ENCODE peak calls at places on chromosomes 6 and 20, in five cellular contexts. G is CD8-positive, alpha-beta T cell; I is testis; R is pancreas; X is PC-9. M is an unnamed sample.

GRCh38 chr6:7216941-7217621 is 95.9 kb downstream of the SSR1 start:
- DNase-seq in X (peak; percentile 85), G (no peak), I (no peak), R (no peak), M (peak; percentile 49)

GRCh38 chr6:27812078-27812804 is 100.0 kb downstream of the OR2B2 start:
- DNase-seq in I (no peak), R (no peak), X (no peak), G (no peak), M (no peak)

GRCh38 chr20:52895662-52896061 is 76.5 kb upstream of the TSHZ2 start:
- DNase-seq in G (no peak), R (no peak), I (no peak), X (no peak), M (no peak)

GRCh38 chr6:151240861-151241642 is 1.3 kb downstream of the AKAP12 start:
- DNase-seq in I (peak; percentile 41), G (no peak), X (peak; percentile 48), R (peak; percentile 40), M (peak; percentile 54)

GRCh38 chr20:39885975-39886649 is 802.9 kb downstream of the MAFB start:
- DNase-seq in X (peak; percentile 64), R (peak; percentile 30), G (no peak), I (peak; percentile 89), M (peak; percentile 71)

GRCh38 chr6:160355001-160355400 is 6.8 kb downstream of the SLC22A3 start:
- DNase-seq in X (peak; percentile 67), R (no peak), I (no peak), G (no peak), M (no peak)

GRCh38 chr6:118894425-118895240 is 681 bp downstream of the ASF1A start:
- DNase-seq in R (peak; percentile 64), I (peak; percentile 69), X (peak; percentile 55), G (peak; percentile 70), M (peak; percentile 87)

GRCh38 chr6:130425532-130425931 is 59.7 kb downstream of the TMEM200A start:
- DNase-seq in X (no peak), G (no peak), R (no peak), I (no peak), M (no peak)

GRCh38 chr6:62246087-62246486 is 39.9 kb downstream of the KHDRBS2 start:
- DNase-seq in R (no peak), I (no peak), G (no peak), X (no peak), M (no peak)

GRCh38 chr6:167676666-167677421 is 149.9 kb upstream of the AFDN start:
- DNase-seq in G (no peak), R (no peak), I (peak; percentile 73), X (no peak), M (peak; percentile 62)

GRCh38 chr6:49551126-49551865 is 828 bp downstream of the C6orf141 start:
- DNase-seq in G (no peak), X (no peak), R (peak; percentile 22), I (peak; percentile 47), M (no peak)

DNA sequence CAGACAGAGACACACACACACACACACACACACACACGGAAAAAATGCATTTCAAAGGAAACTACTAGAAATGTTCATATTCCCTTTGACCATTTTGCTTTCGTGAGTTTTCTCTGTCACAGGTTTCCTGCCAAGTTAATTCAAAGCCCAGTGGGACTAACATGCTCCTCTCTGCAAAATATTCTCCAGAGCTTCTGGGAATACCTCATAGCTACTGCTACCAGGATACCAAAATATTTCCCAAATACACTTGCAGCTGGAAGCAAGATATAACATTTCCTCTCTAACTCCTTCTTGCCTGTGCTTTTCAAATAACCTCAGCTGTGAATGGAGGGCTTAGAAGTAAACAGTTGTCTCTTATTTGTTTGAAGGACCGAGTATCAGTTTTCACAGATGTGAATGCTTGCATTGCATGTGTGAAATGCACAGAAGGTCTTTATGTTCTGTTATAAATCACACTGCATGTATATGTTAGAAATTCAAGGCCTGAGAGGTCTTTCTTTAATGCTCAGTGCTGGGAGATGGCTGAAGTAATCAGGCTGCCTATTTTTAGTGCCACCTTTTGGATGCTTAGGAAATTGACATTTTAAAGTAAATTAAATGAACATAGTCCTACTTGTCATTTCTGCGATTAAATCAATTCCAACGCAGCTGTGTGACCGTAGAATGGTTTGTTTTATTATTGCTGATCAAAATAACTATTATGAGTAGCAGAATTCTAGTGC is 8.7 kb upstream of the FAM209A start:
- DNase-seq in X (no peak), R (no peak), I (no peak), G (no peak), M (no peak)
- TF ChIP-seq CTCF in X (no peak), R (no peak), I (peak; percentile 28), G (peak; percentile 31), M (peak; percentile 34)

DNA sequence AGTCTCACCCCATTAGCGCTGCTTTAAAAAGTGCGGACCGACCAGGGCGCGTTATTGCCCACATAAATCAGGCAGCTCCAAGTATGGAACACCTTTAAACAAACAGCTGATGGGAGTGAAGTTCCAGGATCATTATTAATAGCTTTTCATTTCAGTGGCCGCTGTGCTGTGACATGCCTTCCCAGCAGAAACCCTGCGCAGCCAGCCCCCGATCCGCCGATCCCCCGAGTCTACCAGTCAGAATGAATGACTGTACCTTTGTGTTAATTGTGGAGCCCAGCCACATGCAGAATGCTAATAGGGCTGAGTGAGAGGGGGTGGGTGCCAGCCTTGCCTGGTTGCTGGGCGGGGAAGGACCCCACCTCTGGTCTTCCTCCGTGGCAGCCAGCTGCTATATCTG is 21.9 kb downstream of the CDH22 start:
- DNase-seq in I (no peak), G (no peak), R (no peak), X (no peak), M (no peak)
- H3K27me3 ChIP-seq in I (no peaks in the 10 kb centered on the region), G (no peaks in the 10 kb centered on the region), R (no peaks in the 10 kb centered on the region), X (peaks cover 99% of the 10 kb centered on the region), M (peaks cover 60% of the 10 kb centered on the region)

GRCh38 chr6:10424005-10424404 is 9.1 kb upstream of the TFAP2A start:
- DNase-seq in R (no peak), I (no peak), X (no peak), G (no peak), M (no peak)
- TF ChIP-seq CTCF in R (no peak), I (no peak), X (no peak), G (no peak), M (no peak)

GRCh38 chr6:148272084-148272483 is 70.6 kb upstream of the SASH1 start:
- DNase-seq in I (no peak), X (no peak), R (no peak), G (no peak), M (no peak)

GRCh38 chr6:148274809-148275208 is 67.8 kb upstream of the SASH1 start:
- DNase-seq in G (no peak), R (no peak), X (no peak), I (no peak), M (no peak)

GRCh38 chr6:148273962-148274752 is 68.5 kb upstream of the SASH1 start:
- DNase-seq in R (no peak), G (no peak), X (no peak), I (no peak), M (no peak)

GRCh38 chr6:148269386-148269785 is 73.3 kb upstream of the SASH1 start:
- DNase-seq in X (no peak), I (no peak), R (no peak), G (no peak), M (no peak)

DNA sequence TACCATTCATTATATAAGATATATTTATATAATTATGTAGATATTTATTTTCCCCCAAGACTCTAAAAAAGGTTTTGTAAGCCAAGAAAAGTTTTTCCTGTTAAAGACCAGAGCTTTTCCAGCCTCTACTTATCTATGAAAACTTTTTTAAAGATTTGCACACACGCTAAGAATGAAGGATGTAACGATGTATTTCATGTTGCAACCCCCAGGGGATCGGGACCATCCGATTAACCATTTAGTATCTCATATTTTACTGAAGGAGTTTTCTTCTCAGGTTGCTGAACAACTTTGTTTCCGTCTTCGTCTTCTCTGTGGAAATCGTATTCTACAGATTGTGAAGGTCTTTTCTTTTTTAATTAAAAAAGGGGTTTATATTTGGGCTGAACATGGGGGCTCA is 70.0 kb upstream of the SASH1 start:
- DNase-seq in G (no peak), X (no peak), R (no peak), I (no peak), M (no peak)
- H3K27me3 ChIP-seq in G (peaks cover 3% of the 10 kb centered on the region), X (no peaks in the 10 kb centered on the region), R (no peaks in the 10 kb centered on the region), I (no peaks in the 10 kb centered on the region), M (no peaks in the 10 kb centered on the region)

DNA sequence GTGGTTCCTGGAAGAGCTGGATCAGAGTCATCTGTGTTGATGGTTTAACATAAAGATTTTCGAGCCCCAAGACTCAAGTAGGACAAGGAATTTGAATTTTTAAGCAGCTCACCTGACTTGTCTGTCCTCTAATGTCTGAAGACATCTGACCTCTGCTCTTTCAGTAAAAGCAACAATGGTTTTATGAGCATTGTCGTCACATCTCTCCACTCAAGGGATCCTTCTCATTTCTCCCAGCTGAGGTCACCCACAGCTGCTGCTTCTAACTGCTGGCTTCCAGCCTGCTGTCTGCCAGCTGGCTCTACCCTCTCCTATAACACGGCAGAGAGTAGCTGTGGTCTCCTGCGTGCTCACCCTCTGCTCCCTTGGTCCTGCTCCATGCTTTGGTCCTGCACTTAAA is 24.7 kb upstream of the HDAC2 start:
- DNase-seq in R (no peak), I (peak; percentile 36), X (peak; percentile 50), G (no peak), M (peak; percentile 72)
- TF ChIP-seq CTCF in R (no peak), I (no peak), X (no peak), G (no peak), M (no peak)